ENCODE peak calls at places on chromosomes 13 and 19, in seven cellular contexts. Q is ovary, K is MV-4-11, C is NCI-H2081, D is ACHN, U is AG04450, A is EH. F is an unnamed sample.

GRCh38 chr13:59687028-59687427 is 476.7 kb downstream of the DIAPH3 start:
- DNase-seq in K (no peak), U (no peak), D (no peak), C (no peak), Q (no peak), A (peak), F (no peak)

GRCh38 chr19:4362871-4363545 is 19.6 kb downstream of the MPND start:
- DNase-seq in U (no peak), Q (no peak), D (peak), C (no peak), A (no peak), K (no peak), F (no peak)

GRCh38 chr19:18496167-18496979 is 25.5 kb downstream of the ELL start:
- DNase-seq in U (no peak), D (peak), Q (no peak), A (peak), K (peak), C (no peak), F (peak)

GRCh38 chr13:31920301-31920818 is 111.2 kb upstream of the FRY start:
- DNase-seq in K (peak), C (no peak), A (no peak), U (no peak), Q (no peak), D (no peak), F (no peak)

GRCh38 chr13:55410398-55411330 is 1730.1 kb upstream of the PRR20A start:
- DNase-seq in K (no peak), C (no peak), Q (no peak), A (no peak), U (no peak), D (no peak), F (no peak)

GRCh38 chr13:26758496-26759155 is 2.0 kb downstream of the GPR12 start:
- DNase-seq in D (no peak), U (no peak), Q (no peak), C (no peak), K (no peak), A (no peak), F (no peak)

GRCh38 chr13:101690871-101691270 is 238.4 kb downstream of the ITGBL1 start:
- DNase-seq in Q (no peak), D (no peak), U (no peak), K (no peak), C (peak), A (no peak), F (no peak)

GRCh38 chr19:19261350-19262189 is 11.5 kb downstream of the TM6SF2 start:
- DNase-seq in D (no peak), Q (peak), K (peak), A (no peak), U (no peak), C (no peak), F (peak)

GRCh38 chr13:85657942-85658341 is 141.3 kb downstream of the SLITRK6 start:
- DNase-seq in Q (no peak), U (no peak), C (no peak), A (no peak), D (no peak), K (no peak), F (no peak)

GRCh38 chr19:4446801-4447200 is 10.8 kb downstream of the UBXN6 start:
- DNase-seq in C (no peak), A (no peak), U (no peak), K (no peak), Q (no peak), D (no peak), F (no peak)

GRCh38 chr19:37114001-37114400 is 35.8 kb downstream of the ZNF420 start:
- DNase-seq in D (no peak), U (no peak), C (no peak), K (no peak), Q (no peak), A (no peak), F (no peak)

GRCh38 chr13:95784161-95784880 is 107.4 kb downstream of the DNAJC3 start:
- DNase-seq in D (peak), K (no peak), A (peak), Q (no peak), C (no peak), U (peak), F (no peak)

GRCh38 chr19:47157455-47158321 is 27.1 kb downstream of the SAE1 start:
- DNase-seq in K (peak), A (peak), D (peak), U (peak), C (no peak), Q (no peak), F (peak)

GRCh38 chr19:45897413-45897812 is 5.0 kb downstream of the MYPOP start:
- DNase-seq in U (no peak), C (no peak), K (peak), D (no peak), Q (no peak), A (no peak), F (no peak)

GRCh38 chr19:1026189-1027019 is at the start of gene CNN2:
- DNase-seq in Q (peak), C (peak), U (no peak), K (peak), A (peak), D (peak), F (no peak)

GRCh38 chr19:15893498-15893897 is 4.4 kb downstream of the CYP4F2 start:
- DNase-seq in K (no peak), C (no peak), Q (no peak), A (no peak), U (no peak), D (no peak), F (no peak)

GRCh38 chr13:36421447-36421846 is 10.8 kb upstream of the CCNA1 start:
- DNase-seq in U (no peak), Q (no peak), D (no peak), C (no peak), A (no peak), K (peak), F (no peak)

GRCh38 chr13:106471957-106472543 is 63.4 kb downstream of the EFNB2 start:
- DNase-seq in U (peak), C (no peak), D (peak), K (no peak), A (peak), Q (peak), F (no peak)

GRCh38 chr13:105139380-105140285 is 1395.8 kb downstream of the EFNB2 start:
- DNase-seq in U (no peak), D (no peak), Q (no peak), K (peak), A (no peak), C (peak), F (peak)

GRCh38 chr13:113288880-113289279 is 8.2 kb upstream of the LAMP1 start:
- DNase-seq in U (no peak), A (no peak), K (peak), Q (no peak), D (no peak), C (no peak), F (no peak)

GRCh38 chr13:36412736-36413135 is 19.6 kb upstream of the CCNA1 start:
- DNase-seq in U (no peak), C (no peak), A (no peak), K (no peak), D (no peak), Q (no peak), F (no peak)

GRCh38 chr19:5585461-5586299 is 17.9 kb upstream of the TINCR start:
- DNase-seq in D (no peak), K (no peak), C (no peak), Q (no peak), U (no peak), A (no peak), F (peak)

GRCh38 chr13:21287331-21287907 is 111.0 kb downstream of the MRPL57 start:
- DNase-seq in K (no peak), U (no peak), A (no peak), C (no peak), D (no peak), Q (no peak), F (no peak)

GRCh38 chr13:98827449-98827848 is 75.0 kb upstream of the SLC15A1 start:
- DNase-seq in A (no peak), C (no peak), U (no peak), K (no peak), Q (no peak), D (no peak), F (no peak)

GRCh38 chr13:97849305-97849704 is 104.2 kb upstream of the IPO5 start:
- DNase-seq in K (peak), U (peak), C (peak), Q (no peak), D (peak), A (peak), F (peak)

GRCh38 chr13:42991892-42992584 is at the start of gene EPSTI1:
- DNase-seq in A (peak), Q (peak), U (no peak), D (peak), K (peak), C (no peak), F (peak)

GRCh38 chr19:14165986-14166385 is 29.6 kb upstream of the ASF1B start:
- DNase-seq in D (no peak), C (no peak), A (no peak), K (no peak), Q (no peak), U (no peak), F (no peak)

GRCh38 chr19:31286491-31286890 is 62.7 kb downstream of the TSHZ3 start:
- DNase-seq in K (no peak), U (no peak), A (no peak), Q (no peak), C (no peak), D (no peak), F (no peak)

GRCh38 chr13:102484329-102484728 is 82.5 kb upstream of the FGF14 start:
- DNase-seq in Q (no peak), C (no peak), D (peak), A (peak), U (no peak), K (no peak), F (no peak)

GRCh38 chr13:98147521-98147920 is 4.6 kb downstream of the FARP1 start:
- DNase-seq in C (no peak), K (no peak), A (peak), D (peak), Q (no peak), U (no peak), F (no peak)

GRCh38 chr13:42181381-42181953 is 90.5 kb upstream of the AKAP11 start:
- DNase-seq in D (no peak), K (no peak), U (no peak), A (no peak), C (peak), Q (no peak), F (no peak)

GRCh38 chr13:21034602-21035190 is 26.7 kb downstream of the LATS2 start:
- DNase-seq in Q (peak), A (no peak), C (no peak), K (no peak), D (no peak), U (no peak), F (no peak)

F was measured in DMS79.